ENCODE peak calls at places on chromosomes 12 and 14, in seven cellular contexts. B, K, S, A, G, H and U are unnamed samples.

GRCh38 chr14:76490735-76491134 is 114.8 kb downstream of the ESRRB start:
- DNase-seq in A (no peak), H (no peak), K (no peak), B (no peak), S (no peak), G (no peak), U (no peak)

GRCh38 chr14:103527408-103528157 is 1.4 kb upstream of the TRMT61A start:
- DNase-seq in S (no peak), B (no peak), K (no peak), A (no peak), H (no peak), G (no peak), U (no peak)

GRCh38 chr14:31933716-31934115 is 143.4 kb upstream of the ARHGAP5 start:
- DNase-seq in S (no peak), K (no peak), G (no peak), A (no peak), B (peak; percentile 86), H (no peak), U (no peak)

GRCh38 chr12:1122803-1123202 is 131.8 kb downstream of the ERC1 start:
- DNase-seq in S (no peak), K (no peak), H (no peak), B (no peak), A (peak; percentile 65), G (no peak), U (peak; percentile 36)

GRCh38 chr14:101853455-101854018 is 92.0 kb downstream of the PPP2R5C start:
- DNase-seq in H (no peak), G (no peak), A (no peak), K (no peak), S (no peak), B (no peak), U (no peak)

GRCh38 chr12:12467701-12468218 is 94.9 kb downstream of the DUSP16 start:
- DNase-seq in H (no peak), A (peak; percentile 43), G (no peak), B (no peak), K (no peak), S (no peak), U (no peak)

GRCh38 chr12:69508581-69508980 is 38.4 kb downstream of the FRS2 start:
- DNase-seq in G (no peak), B (no peak), H (no peak), K (no peak), S (no peak), A (no peak), U (no peak)

GRCh38 chr12:28966049-28966778 is 182.9 kb upstream of the FAR2 start:
- DNase-seq in B (no peak), G (no peak), A (no peak), S (peak; percentile 67), K (no peak), H (peak; percentile 36), U (no peak)

GRCh38 chr12:4307593-4308333 is 13.2 kb upstream of the TIGAR start:
- DNase-seq in H (peak; percentile 77), S (peak; percentile 75), A (no peak), G (peak; percentile 93), B (peak; percentile 83), K (no peak), U (peak; percentile 81)

GRCh38 chr14:95679995-95680735 is 6.1 kb upstream of the TCL1B start:
- DNase-seq in K (no peak), S (no peak), H (no peak), A (no peak), G (no peak), B (no peak), U (no peak)

GRCh38 chr14:78414172-78414571 is 244.0 kb downstream of the NRXN3 start:
- DNase-seq in G (no peak), B (no peak), K (no peak), A (no peak), H (no peak), S (no peak), U (no peak)

GRCh38 chr12:20011200-20011599 is 357.1 kb upstream of the PDE3A start:
- DNase-seq in S (no peak), A (no peak), B (no peak), H (peak; percentile 55), G (no peak), K (no peak), U (no peak)

GRCh38 chr12:3752096-3752709 is 706 bp downstream of the CRACR2A start:
- DNase-seq in G (no peak), A (peak; percentile 60), K (peak; percentile 93), B (no peak), H (peak; percentile 46), S (peak; percentile 71), U (no peak)

GRCh38 chr14:35231207-35231755 is 60.9 kb upstream of the PSMA6 start:
- DNase-seq in K (no peak), G (no peak), A (no peak), H (no peak), S (no peak), B (no peak), U (no peak)

GRCh38 chr12:110022980-110023633 is 23.9 kb downstream of the ANKRD13A start:
- DNase-seq in A (no peak), S (no peak), G (no peak), K (no peak), B (no peak), H (no peak), U (no peak)

GRCh38 chr14:49173765-49174373 is 412.3 kb downstream of the RPS29 start:
- DNase-seq in B (peak; percentile 88), A (no peak), S (no peak), G (peak; percentile 33), H (peak; percentile 8), K (no peak), U (peak; percentile 76)

GRCh38 chr14:24329073-24329663 is 5.7 kb downstream of the ADCY4 start:
- DNase-seq in H (no peak), B (no peak), G (no peak), S (no peak), K (no peak), A (no peak), U (no peak)

GRCh38 chr12:54033106-54033979 is 493 bp downstream of the HOXC5 start:
- DNase-seq in G (peak; percentile 56), S (no peak), H (peak; percentile 46), B (peak; percentile 64), K (no peak), A (no peak), U (peak; percentile 69)

GRCh38 chr12:30870491-30871265 is 55.9 kb upstream of the TSPAN11 start:
- DNase-seq in A (no peak), G (no peak), H (no peak), B (no peak), K (no peak), S (no peak), U (no peak)

GRCh38 chr12:67593041-67593870 is 55.3 kb upstream of the DYRK2 start:
- DNase-seq in K (no peak), H (peak; percentile 84), S (no peak), A (no peak), G (peak; percentile 5), B (peak; percentile 99), U (no peak)

GRCh38 chr14:100056964-100057817 is 8.0 kb upstream of the EVL start:
- DNase-seq in K (no peak), H (no peak), A (peak; percentile 35), S (no peak), B (peak; percentile 51), G (peak; percentile 28), U (no peak)

GRCh38 chr12:109482894-109483293 is 5.5 kb downstream of the UBE3B start:
- DNase-seq in G (no peak), A (no peak), K (no peak), H (no peak), B (peak; percentile 7), S (no peak), U (no peak)

GRCh38 chr12:2229661-2230539 is 177.1 kb downstream of the CACNA1C start:
- DNase-seq in G (no peak), K (no peak), B (no peak), H (no peak), A (no peak), S (no peak), U (no peak)

GRCh38 chr12:2234951-2235350 is 182.2 kb downstream of the CACNA1C start:
- DNase-seq in H (no peak), B (no peak), G (no peak), A (no peak), K (no peak), S (no peak), U (no peak)

GRCh38 chr12:2233034-2233433 is 180.2 kb downstream of the CACNA1C start:
- DNase-seq in S (no peak), B (peak; percentile 65), H (no peak), K (no peak), A (no peak), G (no peak), U (no peak)

GRCh38 chr12:2231011-2231595 is 178.3 kb downstream of the CACNA1C start:
- DNase-seq in A (no peak), S (no peak), H (no peak), G (no peak), K (no peak), B (no peak), U (no peak)

GRCh38 chr12:2231956-2232355 is 179.2 kb downstream of the CACNA1C start:
- DNase-seq in H (no peak), S (no peak), K (no peak), A (no peak), B (no peak), G (no peak), U (no peak)
- H3K4me3 ChIP-seq in H (no peak overlapping the region), S (no peak overlapping the region), K (no peak overlapping the region), A (no peak overlapping the region), B (no peak overlapping the region), G (no peak overlapping the region), U (no peak overlapping the region)

GRCh38 chr12:21773263-21773741 is 1.2 kb downstream of the KCNJ8 start:
- DNase-seq in K (no peak), G (no peak), B (peak; percentile 11), H (no peak), A (no peak), S (peak; percentile 81), U (peak; percentile 87)
- TF ChIP-seq CTCF in K (no peak), G (peak; percentile 19), B (peak; percentile 56), H (no peak), A (no peak), S (peak; percentile 48), U (peak; percentile 76)

GRCh38 chr14:105023791-105024480 is 3.1 kb upstream of the CDCA4 start:
- DNase-seq in K (no peak), G (peak; percentile 43), H (no peak), B (peak; percentile 91), A (no peak), S (no peak), U (no peak)
- H3K4me3 ChIP-seq in K (no peak overlapping the region), G (peak overlapping the region; percentile 31), H (no peak overlapping the region), B (peak overlapping the region; percentile 48), A (no peak overlapping the region), S (no peak overlapping the region), U (no peak overlapping the region)

DNA sequence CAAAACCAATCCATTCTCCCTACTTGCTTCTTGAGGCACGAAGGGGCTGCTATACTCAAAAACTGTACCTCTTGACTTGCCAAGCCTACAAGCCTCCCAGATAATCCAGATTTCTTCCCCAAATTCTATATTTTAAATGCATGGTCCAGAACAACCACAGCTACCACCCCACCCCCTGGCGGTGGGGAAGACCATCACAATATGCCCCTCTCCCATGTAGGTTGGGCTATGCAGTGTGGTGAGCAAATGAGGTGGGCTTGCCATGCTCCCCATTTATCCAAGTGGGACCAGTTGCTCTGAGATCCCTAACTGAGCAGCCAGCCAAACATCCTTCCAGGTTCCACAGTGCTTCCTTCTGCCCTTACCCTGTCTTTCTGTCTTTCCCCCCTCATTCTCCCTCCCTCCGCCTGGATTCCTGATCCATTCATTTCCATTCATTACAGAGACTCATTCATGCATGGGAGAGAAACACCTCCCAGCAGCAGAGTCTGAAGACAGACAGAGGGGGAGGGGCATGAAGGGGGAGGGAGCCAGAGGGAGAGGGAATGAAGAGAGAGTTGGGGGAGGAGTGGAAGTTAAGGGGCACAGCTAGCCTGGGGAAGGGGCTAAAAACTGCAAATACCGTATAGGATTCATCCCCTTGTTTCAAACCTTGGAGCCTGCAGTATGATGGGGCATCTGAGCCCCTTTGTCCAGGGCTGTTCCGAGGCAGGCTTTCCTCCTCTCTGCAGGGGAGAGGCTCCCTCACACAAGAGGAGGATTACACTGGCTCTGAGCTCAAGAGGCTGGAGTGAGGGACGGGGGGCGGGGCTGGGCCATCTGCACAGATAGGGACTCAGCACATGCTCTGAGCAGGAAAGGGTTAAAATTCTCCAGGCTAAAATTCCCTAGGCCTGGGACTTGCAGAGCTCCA is 4.4 kb downstream of the ZNF219 start:
- DNase-seq in A (no peak), B (no peak), S (no peak), H (no peak), G (no peak), K (no peak), U (peak; percentile 70)
- TF ChIP-seq CTCF in A (no peak), B (no peak), S (no peak), H (no peak), G (no peak), K (no peak), U (peak; percentile 45)